ENCODE peak calls at places on chromosome 20, in four cellular contexts. One of them, this sample, is unnamed. For H3K4me1, the result is how much of the 10 kb centered on the place peaks cover.

GRCh38 chr20:2521369-2522305 is 12.9 kb upstream of the ZNF343 start:
- DNase-seq in GM23338: peak
- DNase-seq in SK-N-SH: peak
- DNase-seq in upper lobe of left lung: no peak
- DNase-seq in this sample: peak

GRCh38 chr20:60101201-60101893 is 143.1 kb downstream of the CDH26 start:
- DNase-seq in GM23338: no peak
- DNase-seq in SK-N-SH: no peak
- DNase-seq in upper lobe of left lung: no peak
- DNase-seq in this sample: no peak

GRCh38 chr20:43636429-43636828 is 30.5 kb upstream of the MYBL2 start:
- DNase-seq in GM23338: no peak
- DNase-seq in SK-N-SH: no peak
- DNase-seq in upper lobe of left lung: no peak
- DNase-seq in this sample: no peak

GRCh38 chr20:15359056-15359455 is 1021.6 kb upstream of the FLRT3 start:
- DNase-seq in GM23338: no peak
- DNase-seq in SK-N-SH: no peak
- DNase-seq in upper lobe of left lung: no peak
- DNase-seq in this sample: no peak

GRCh38 chr20:47605673-47606413 is 104.2 kb downstream of the NCOA3 start:
- DNase-seq in GM23338: no peak
- DNase-seq in SK-N-SH: no peak
- DNase-seq in upper lobe of left lung: no peak
- DNase-seq in this sample: no peak

GRCh38 chr20:48737463-48738093 is 90.2 kb downstream of the PREX1 start:
- DNase-seq in GM23338: no peak
- DNase-seq in SK-N-SH: no peak
- DNase-seq in upper lobe of left lung: no peak
- DNase-seq in this sample: no peak

GRCh38 chr20:63381781-63382431 is 20.8 kb upstream of the CHRNA4 start:
- DNase-seq in GM23338: peak
- DNase-seq in SK-N-SH: peak
- DNase-seq in upper lobe of left lung: peak
- DNase-seq in this sample: no peak

GRCh38 chr20:18240997-18241396 is 47.3 kb upstream of the ZNF133 start:
- DNase-seq in GM23338: no peak
- DNase-seq in SK-N-SH: no peak
- DNase-seq in upper lobe of left lung: no peak
- DNase-seq in this sample: no peak

GRCh38 chr20:49433387-49433786 is 49.1 kb downstream of the KCNB1 start:
- DNase-seq in GM23338: no peak
- DNase-seq in SK-N-SH: peak
- DNase-seq in upper lobe of left lung: no peak
- DNase-seq in this sample: no peak

GRCh38 chr20:1577906-1578305 is 20.4 kb upstream of the SIRPD start:
- DNase-seq in GM23338: no peak
- DNase-seq in SK-N-SH: no peak
- DNase-seq in upper lobe of left lung: no peak
- DNase-seq in this sample: no peak

GRCh38 chr20:44990425-44990824 is 24.1 kb downstream of the STK4 start:
- DNase-seq in GM23338: no peak
- DNase-seq in SK-N-SH: no peak
- DNase-seq in upper lobe of left lung: no peak
- DNase-seq in this sample: no peak

GRCh38 chr20:4956200-4956810 is 45.0 kb downstream of the SLC23A2 start:
- DNase-seq in GM23338: peak
- DNase-seq in SK-N-SH: peak
- DNase-seq in upper lobe of left lung: no peak
- DNase-seq in this sample: no peak

GRCh38 chr20:59599941-59600340 is 4.4 kb upstream of the PHACTR3 start:
- DNase-seq in GM23338: no peak
- DNase-seq in SK-N-SH: no peak
- DNase-seq in upper lobe of left lung: no peak
- DNase-seq in this sample: no peak

GRCh38 chr20:35729283-35729807 is 12.7 kb downstream of the RBM39 start:
- DNase-seq in GM23338: no peak
- DNase-seq in SK-N-SH: no peak
- DNase-seq in upper lobe of left lung: no peak
- DNase-seq in this sample: no peak
- TF ChIP-seq POLR2AphosphoS5 in GM23338: no peak
- TF ChIP-seq POLR2AphosphoS5 in SK-N-SH: no peak
- TF ChIP-seq POLR2AphosphoS5 in upper lobe of left lung: no peak
- TF ChIP-seq POLR2AphosphoS5 in this sample: no peak

DNA sequence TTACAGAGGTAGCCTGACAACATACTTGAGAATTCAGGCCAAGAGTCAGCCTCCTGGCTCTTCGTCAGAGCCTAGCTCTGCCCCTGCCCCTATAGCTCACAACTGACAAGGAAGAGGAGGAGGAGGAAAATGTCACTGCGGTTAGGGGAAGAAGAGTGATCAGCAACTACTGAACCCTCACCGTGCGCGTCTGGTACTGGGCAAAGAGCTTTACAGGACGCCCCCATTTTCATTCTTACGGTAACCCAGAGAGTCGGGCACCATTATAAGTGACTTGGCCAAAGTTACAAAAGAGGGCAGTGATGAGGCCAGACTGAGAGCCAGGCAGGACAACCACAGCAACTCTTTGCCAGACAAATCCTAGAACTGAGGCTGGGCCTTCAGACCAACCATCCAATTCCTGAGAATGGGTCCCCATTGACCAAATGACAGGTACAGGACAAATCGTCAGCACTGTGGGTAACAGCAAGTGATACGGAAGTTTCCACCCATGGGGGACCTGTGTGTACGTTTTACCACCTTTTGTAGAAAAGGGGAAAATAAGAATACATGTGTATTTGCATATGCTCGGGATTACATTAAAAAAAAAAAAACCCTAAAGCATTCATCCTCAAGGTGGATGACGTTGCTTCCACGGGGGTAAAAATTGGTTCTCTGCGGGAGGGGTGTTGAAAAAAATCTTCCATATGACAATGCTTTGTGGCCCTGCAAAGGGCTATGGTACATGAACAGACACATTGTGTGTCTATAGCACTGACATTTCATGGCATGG is 118.1 kb downstream of the NFATC2 start:
- DNase-seq in GM23338: no peak
- DNase-seq in SK-N-SH: no peak
- DNase-seq in upper lobe of left lung: no peak
- DNase-seq in this sample: no peak
- H3K4me1 ChIP-seq in GM23338: under half
- H3K4me1 ChIP-seq in SK-N-SH: under half
- H3K4me1 ChIP-seq in upper lobe of left lung: under half
- H3K4me1 ChIP-seq in this sample: under half

GRCh38 chr20:57441510-57442154 is 50.4 kb downstream of the RBM38 start:
- DNase-seq in GM23338: no peak
- DNase-seq in SK-N-SH: no peak
- DNase-seq in upper lobe of left lung: no peak
- DNase-seq in this sample: no peak

GRCh38 chr20:57439993-57440392 is 48.8 kb downstream of the RBM38 start:
- DNase-seq in GM23338: no peak
- DNase-seq in SK-N-SH: no peak
- DNase-seq in upper lobe of left lung: no peak
- DNase-seq in this sample: no peak

GRCh38 chr20:57439432-57439831 is 48.2 kb downstream of the RBM38 start:
- DNase-seq in GM23338: no peak
- DNase-seq in SK-N-SH: no peak
- DNase-seq in upper lobe of left lung: peak
- DNase-seq in this sample: peak

GRCh38 chr20:57442160-57442887 is 51.1 kb downstream of the RBM38 start:
- DNase-seq in GM23338: no peak
- DNase-seq in SK-N-SH: no peak
- DNase-seq in upper lobe of left lung: no peak
- DNase-seq in this sample: no peak

GRCh38 chr20:57440678-57441509 is 49.7 kb downstream of the RBM38 start:
- DNase-seq in GM23338: peak
- DNase-seq in SK-N-SH: peak
- DNase-seq in upper lobe of left lung: peak
- DNase-seq in this sample: peak
- TF ChIP-seq POLR2AphosphoS5 in GM23338: no peak
- TF ChIP-seq POLR2AphosphoS5 in SK-N-SH: no peak
- TF ChIP-seq POLR2AphosphoS5 in upper lobe of left lung: peak
- TF ChIP-seq POLR2AphosphoS5 in this sample: peak

GRCh38 chr20:39624316-39624715 is 662.2 kb downstream of the DHX35 start:
- DNase-seq in GM23338: no peak
- DNase-seq in SK-N-SH: no peak
- DNase-seq in upper lobe of left lung: no peak
- DNase-seq in this sample: no peak

GRCh38 chr20:39623584-39624234 is 661.6 kb downstream of the DHX35 start:
- DNase-seq in GM23338: no peak
- DNase-seq in SK-N-SH: no peak
- DNase-seq in upper lobe of left lung: no peak
- DNase-seq in this sample: no peak

GRCh38 chr20:39619386-39619785 is 657.2 kb downstream of the DHX35 start:
- DNase-seq in GM23338: peak
- DNase-seq in SK-N-SH: no peak
- DNase-seq in upper lobe of left lung: no peak
- DNase-seq in this sample: no peak
- H3K4me1 ChIP-seq in GM23338: under half
- H3K4me1 ChIP-seq in SK-N-SH: under half
- H3K4me1 ChIP-seq in upper lobe of left lung: under half
- H3K4me1 ChIP-seq in this sample: under half

DNA sequence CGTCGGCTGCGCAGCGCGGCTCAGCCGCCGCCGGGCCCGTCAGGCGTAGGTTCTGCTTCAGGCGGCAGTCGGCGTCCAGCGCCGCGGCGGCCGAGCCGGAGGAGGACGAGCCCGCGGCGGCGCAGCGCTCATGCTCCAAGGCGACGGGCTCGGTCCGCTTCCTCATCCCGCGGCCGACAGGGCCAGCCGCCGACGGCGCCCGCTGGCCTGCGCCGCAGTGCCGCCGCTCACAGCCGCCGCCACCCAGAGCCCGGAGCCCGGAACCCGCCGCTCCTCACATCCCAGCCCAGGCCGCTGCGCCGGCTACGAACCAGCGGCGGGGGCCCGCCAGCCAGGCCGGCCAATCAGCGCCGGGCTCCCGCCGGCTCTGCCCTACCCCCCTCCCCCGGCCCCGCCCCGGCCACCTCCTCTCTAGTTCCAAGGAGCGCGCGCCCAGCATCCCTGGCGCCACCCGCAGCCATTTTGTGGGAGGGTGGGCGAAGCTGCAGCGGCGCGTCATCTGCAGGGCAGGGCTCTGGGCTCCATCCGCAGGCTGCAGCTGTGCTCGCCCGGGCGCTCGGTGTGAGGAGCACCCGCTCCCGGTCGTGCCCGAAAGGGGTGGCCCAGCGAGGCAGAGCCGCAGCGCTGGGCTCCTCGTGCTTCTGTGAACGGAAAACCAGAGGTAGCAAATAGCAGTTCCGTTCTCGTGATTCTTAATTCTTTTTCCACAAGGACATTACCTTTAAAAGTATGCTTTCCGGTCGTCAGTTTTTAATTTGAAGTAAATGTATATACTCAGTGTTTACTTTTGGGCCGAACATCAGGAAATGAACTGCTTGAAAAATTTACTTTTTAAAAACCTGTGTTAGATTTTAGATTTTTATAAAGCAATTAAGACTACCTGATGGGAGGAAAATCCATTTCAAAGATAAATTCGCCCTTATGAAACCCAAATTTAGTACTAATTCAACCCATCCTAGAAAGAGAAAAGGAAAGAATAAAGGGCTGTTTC is at the start of gene ABHD12:
- DNase-seq in GM23338: peak
- DNase-seq in SK-N-SH: peak
- DNase-seq in upper lobe of left lung: peak
- DNase-seq in this sample: peak
- TF ChIP-seq POLR2AphosphoS5 in GM23338: peak
- TF ChIP-seq POLR2AphosphoS5 in SK-N-SH: peak
- TF ChIP-seq POLR2AphosphoS5 in upper lobe of left lung: peak
- TF ChIP-seq POLR2AphosphoS5 in this sample: peak

GRCh38 chr20:31699801-31700728 is 22.6 kb downstream of the BCL2L1 start:
- DNase-seq in GM23338: no peak
- DNase-seq in SK-N-SH: no peak
- DNase-seq in upper lobe of left lung: no peak
- DNase-seq in this sample: no peak
- H3K4me1 ChIP-seq in GM23338: under half
- H3K4me1 ChIP-seq in SK-N-SH: under half
- H3K4me1 ChIP-seq in upper lobe of left lung: half or more
- H3K4me1 ChIP-seq in this sample: half or more

GRCh38 chr20:9617940-9618339 is 103.5 kb downstream of the LAMP5 start:
- DNase-seq in GM23338: peak
- DNase-seq in SK-N-SH: peak
- DNase-seq in upper lobe of left lung: no peak
- DNase-seq in this sample: peak
- TF ChIP-seq POLR2AphosphoS5 in GM23338: no peak
- TF ChIP-seq POLR2AphosphoS5 in SK-N-SH: no peak
- TF ChIP-seq POLR2AphosphoS5 in upper lobe of left lung: no peak
- TF ChIP-seq POLR2AphosphoS5 in this sample: no peak

This sample was measured in stomach.